ENCODE peak calls at places on chromosomes 12 and 14, in nine cellular contexts. One of them, this sample, is unnamed.

GRCh38 chr12:11746024-11746771 is 96.7 kb downstream of the ETV6 start:
- DNase-seq in esophagus muscularis mucosa: no peak
- DNase-seq in stomach: no peak
- DNase-seq in K562: peak
- DNase-seq in body of pancreas: no peak
- DNase-seq in A549: peak
- DNase-seq in adrenal gland: no peak
- DNase-seq in suprapubic skin: no peak
- DNase-seq in tibial nerve: no peak
- DNase-seq in this sample: no peak

GRCh38 chr12:80539029-80539428 is 95.0 kb downstream of the PTPRQ start:
- DNase-seq in stomach: no peak
- DNase-seq in K562: no peak
- DNase-seq in body of pancreas: no peak
- DNase-seq in suprapubic skin: no peak
- DNase-seq in adrenal gland: no peak
- DNase-seq in A549: no peak
- DNase-seq in tibial nerve: no peak
- DNase-seq in esophagus muscularis mucosa: no peak
- DNase-seq in this sample: no peak

GRCh38 chr12:51997156-51997555 is 9.6 kb upstream of the TAMALIN start:
- DNase-seq in tibial nerve: no peak
- DNase-seq in adrenal gland: no peak
- DNase-seq in suprapubic skin: no peak
- DNase-seq in body of pancreas: no peak
- DNase-seq in esophagus muscularis mucosa: no peak
- DNase-seq in K562: no peak
- DNase-seq in A549: no peak
- DNase-seq in stomach: no peak
- DNase-seq in this sample: no peak

GRCh38 chr14:78245238-78245637 is 75.1 kb downstream of the NRXN3 start:
- DNase-seq in esophagus muscularis mucosa: no peak
- DNase-seq in A549: no peak
- DNase-seq in K562: no peak
- DNase-seq in adrenal gland: no peak
- DNase-seq in stomach: peak
- DNase-seq in tibial nerve: no peak
- DNase-seq in suprapubic skin: no peak
- DNase-seq in body of pancreas: no peak
- DNase-seq in this sample: no peak

GRCh38 chr12:68237523-68238070 is 12.0 kb upstream of the IL26 start:
- DNase-seq in suprapubic skin: no peak
- DNase-seq in body of pancreas: no peak
- DNase-seq in esophagus muscularis mucosa: no peak
- DNase-seq in tibial nerve: no peak
- DNase-seq in adrenal gland: no peak
- DNase-seq in K562: no peak
- DNase-seq in A549: no peak
- DNase-seq in stomach: no peak
- DNase-seq in this sample: no peak

GRCh38 chr12:92365333-92365732 is 219.7 kb upstream of the BTG1 start:
- DNase-seq in suprapubic skin: no peak
- DNase-seq in K562: no peak
- DNase-seq in tibial nerve: no peak
- DNase-seq in A549: no peak
- DNase-seq in adrenal gland: no peak
- DNase-seq in esophagus muscularis mucosa: no peak
- DNase-seq in stomach: no peak
- DNase-seq in body of pancreas: no peak
- DNase-seq in this sample: no peak

GRCh38 chr14:102588821-102589220 is 3.6 kb upstream of the RCOR1 start:
- DNase-seq in body of pancreas: no peak
- DNase-seq in tibial nerve: no peak
- DNase-seq in K562: no peak
- DNase-seq in adrenal gland: no peak
- DNase-seq in esophagus muscularis mucosa: no peak
- DNase-seq in suprapubic skin: no peak
- DNase-seq in A549: no peak
- DNase-seq in stomach: no peak
- DNase-seq in this sample: no peak

GRCh38 chr12:132540436-132540835 is 50.5 kb downstream of the FBRSL1 start:
- DNase-seq in K562: no peak
- DNase-seq in tibial nerve: no peak
- DNase-seq in stomach: no peak
- DNase-seq in adrenal gland: no peak
- DNase-seq in suprapubic skin: no peak
- DNase-seq in esophagus muscularis mucosa: no peak
- DNase-seq in body of pancreas: no peak
- DNase-seq in A549: no peak
- DNase-seq in this sample: no peak

GRCh38 chr14:31969841-31970240 is 107.3 kb upstream of the ARHGAP5 start:
- DNase-seq in suprapubic skin: no peak
- DNase-seq in adrenal gland: no peak
- DNase-seq in stomach: no peak
- DNase-seq in body of pancreas: no peak
- DNase-seq in tibial nerve: no peak
- DNase-seq in K562: no peak
- DNase-seq in A549: no peak
- DNase-seq in esophagus muscularis mucosa: no peak
- DNase-seq in this sample: no peak

GRCh38 chr12:85275359-85275758 is 4.7 kb upstream of the ALX1 start:
- DNase-seq in adrenal gland: no peak
- DNase-seq in K562: no peak
- DNase-seq in body of pancreas: no peak
- DNase-seq in suprapubic skin: no peak
- DNase-seq in esophagus muscularis mucosa: no peak
- DNase-seq in stomach: no peak
- DNase-seq in A549: peak
- DNase-seq in tibial nerve: no peak
- DNase-seq in this sample: no peak

GRCh38 chr12:127107744-127108143 is 1159.2 kb upstream of the TMEM132C start:
- DNase-seq in stomach: no peak
- DNase-seq in esophagus muscularis mucosa: no peak
- DNase-seq in suprapubic skin: no peak
- DNase-seq in A549: no peak
- DNase-seq in adrenal gland: no peak
- DNase-seq in K562: no peak
- DNase-seq in tibial nerve: no peak
- DNase-seq in body of pancreas: no peak
- DNase-seq in this sample: no peak

GRCh38 chr12:55713721-55714120 is 2.1 kb upstream of the BLOC1S1 start:
- DNase-seq in adrenal gland: no peak
- DNase-seq in stomach: no peak
- DNase-seq in body of pancreas: no peak
- DNase-seq in A549: peak
- DNase-seq in tibial nerve: no peak
- DNase-seq in suprapubic skin: no peak
- DNase-seq in esophagus muscularis mucosa: no peak
- DNase-seq in K562: no peak
- DNase-seq in this sample: no peak

GRCh38 chr12:119528241-119528640 is 65.3 kb upstream of the TMEM233 start:
- DNase-seq in adrenal gland: no peak
- DNase-seq in esophagus muscularis mucosa: no peak
- DNase-seq in tibial nerve: no peak
- DNase-seq in suprapubic skin: no peak
- DNase-seq in stomach: no peak
- DNase-seq in body of pancreas: no peak
- DNase-seq in A549: peak
- DNase-seq in K562: peak
- DNase-seq in this sample: no peak

GRCh38 chr12:44247588-44247987 is 411.7 kb downstream of the TMEM117 start:
- DNase-seq in K562: no peak
- DNase-seq in A549: peak
- DNase-seq in body of pancreas: no peak
- DNase-seq in tibial nerve: no peak
- DNase-seq in suprapubic skin: no peak
- DNase-seq in esophagus muscularis mucosa: no peak
- DNase-seq in stomach: no peak
- DNase-seq in adrenal gland: no peak
- DNase-seq in this sample: no peak

GRCh38 chr12:85057370-85057963 is 21.3 kb downstream of the LRRIQ1 start:
- DNase-seq in stomach: no peak
- DNase-seq in A549: peak
- DNase-seq in K562: peak
- DNase-seq in suprapubic skin: no peak
- DNase-seq in body of pancreas: peak
- DNase-seq in esophagus muscularis mucosa: no peak
- DNase-seq in tibial nerve: peak
- DNase-seq in adrenal gland: no peak
- DNase-seq in this sample: no peak

DNA sequence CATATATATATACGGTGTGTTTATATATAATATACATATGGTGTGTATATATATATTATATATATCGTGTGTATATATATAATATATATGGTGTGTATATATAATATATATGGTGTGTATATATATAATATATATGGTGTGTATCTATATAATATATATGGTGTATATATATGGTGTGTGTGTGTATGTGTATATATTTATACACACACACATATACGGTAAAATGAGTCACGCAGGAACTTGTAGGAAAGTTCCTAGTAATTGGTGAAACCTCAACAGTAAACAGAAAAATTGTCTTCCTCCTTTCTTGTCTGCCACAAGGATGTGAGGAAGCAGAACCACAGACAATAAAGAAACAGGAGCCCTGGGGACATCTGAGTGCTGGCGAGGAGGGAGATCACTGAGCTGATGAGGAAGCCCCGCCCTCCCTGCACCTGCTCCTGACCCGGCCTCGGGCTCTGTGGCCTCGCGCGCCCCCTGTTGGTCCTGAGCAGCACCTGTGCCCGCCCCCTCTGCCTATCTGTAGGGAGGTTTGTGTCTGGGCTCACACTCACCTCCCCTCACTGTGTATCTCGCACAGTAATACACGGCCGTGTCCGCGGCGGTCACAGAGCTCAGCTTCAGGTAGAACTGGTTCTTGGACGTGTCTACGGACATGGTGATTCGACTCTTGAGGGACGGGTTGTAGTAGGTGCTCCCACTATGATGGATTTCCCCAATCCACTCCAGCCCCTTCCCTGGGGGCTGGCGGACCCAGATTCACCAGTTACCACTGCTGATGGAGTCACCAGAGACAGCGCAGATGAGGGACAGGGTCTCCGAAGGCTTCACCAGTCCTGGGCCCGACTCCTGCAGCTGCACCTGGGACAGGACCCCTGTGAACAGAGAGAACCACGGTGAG is 1079.4 kb downstream of the TMEM121 start:
- DNase-seq in adrenal gland: no peak
- DNase-seq in A549: peak
- DNase-seq in suprapubic skin: no peak
- DNase-seq in stomach: peak
- DNase-seq in tibial nerve: no peak
- DNase-seq in body of pancreas: peak
- DNase-seq in K562: peak
- DNase-seq in esophagus muscularis mucosa: peak
- DNase-seq in this sample: no peak
- TF ChIP-seq CTCF in adrenal gland: no peak
- TF ChIP-seq CTCF in A549: no peak
- TF ChIP-seq CTCF in suprapubic skin: no peak
- TF ChIP-seq CTCF in stomach: no peak
- TF ChIP-seq CTCF in tibial nerve: no peak
- TF ChIP-seq CTCF in body of pancreas: peak
- TF ChIP-seq CTCF in K562: peak
- TF ChIP-seq CTCF in esophagus muscularis mucosa: no peak
- TF ChIP-seq CTCF in this sample: peak

DNA sequence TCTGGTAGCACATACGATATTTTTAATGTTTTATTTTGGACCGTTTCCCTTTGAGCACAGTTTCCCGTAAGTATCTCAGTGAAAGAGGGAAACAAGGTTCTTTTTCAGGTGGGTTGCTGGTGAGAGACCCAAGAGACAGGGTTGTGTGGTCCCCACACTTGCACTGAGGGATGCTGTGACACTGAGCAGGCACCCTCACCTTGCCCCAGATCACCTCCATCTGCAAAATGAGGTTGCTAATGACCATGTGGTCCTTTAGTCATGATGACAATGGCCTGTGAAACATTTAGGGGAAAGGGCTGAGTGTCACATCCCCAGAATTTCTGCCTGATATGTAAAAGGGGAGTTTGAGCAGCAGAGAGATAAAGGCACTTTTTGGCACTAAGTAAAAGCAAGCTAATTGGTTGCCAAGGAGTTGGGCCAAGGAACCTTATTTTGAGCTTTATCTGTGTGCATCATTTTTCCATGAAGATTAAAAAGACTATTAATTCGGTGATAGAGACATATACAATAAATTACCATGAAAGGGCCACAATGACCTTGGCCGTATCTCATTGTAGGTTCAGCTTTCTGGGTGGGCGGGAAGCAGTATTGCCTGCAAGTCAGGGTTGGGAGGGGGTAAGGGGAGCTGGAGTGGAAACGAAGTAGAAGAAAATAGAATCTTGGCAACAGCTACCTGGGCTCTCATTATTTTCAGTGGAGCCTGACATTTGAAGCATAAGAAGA is 4.5 kb downstream of the CCND2 start:
- DNase-seq in body of pancreas: no peak
- DNase-seq in A549: no peak
- DNase-seq in suprapubic skin: no peak
- DNase-seq in adrenal gland: no peak
- DNase-seq in tibial nerve: no peak
- DNase-seq in esophagus muscularis mucosa: peak
- DNase-seq in K562: no peak
- DNase-seq in stomach: no peak
- DNase-seq in this sample: no peak
- TF ChIP-seq POLR2A in body of pancreas: no peak
- TF ChIP-seq POLR2A in A549: no peak
- TF ChIP-seq POLR2A in suprapubic skin: no peak
- TF ChIP-seq POLR2A in adrenal gland: peak
- TF ChIP-seq POLR2A in tibial nerve: no peak
- TF ChIP-seq POLR2A in esophagus muscularis mucosa: no peak
- TF ChIP-seq POLR2A in K562: no peak
- TF ChIP-seq POLR2A in stomach: no peak
- TF ChIP-seq POLR2A in this sample: no peak

GRCh38 chr14:67695394-67695949 is at the start of gene RDH11:
- DNase-seq in stomach: peak
- DNase-seq in adrenal gland: peak
- DNase-seq in tibial nerve: peak
- DNase-seq in K562: peak
- DNase-seq in A549: peak
- DNase-seq in body of pancreas: peak
- DNase-seq in esophagus muscularis mucosa: peak
- DNase-seq in suprapubic skin: peak
- DNase-seq in this sample: peak
- TF ChIP-seq CTCF in stomach: peak
- TF ChIP-seq CTCF in adrenal gland: no peak
- TF ChIP-seq CTCF in tibial nerve: no peak
- TF ChIP-seq CTCF in K562: no peak
- TF ChIP-seq CTCF in A549: no peak
- TF ChIP-seq CTCF in body of pancreas: no peak
- TF ChIP-seq CTCF in esophagus muscularis mucosa: no peak
- TF ChIP-seq CTCF in suprapubic skin: no peak
- TF ChIP-seq CTCF in this sample: no peak

DNA sequence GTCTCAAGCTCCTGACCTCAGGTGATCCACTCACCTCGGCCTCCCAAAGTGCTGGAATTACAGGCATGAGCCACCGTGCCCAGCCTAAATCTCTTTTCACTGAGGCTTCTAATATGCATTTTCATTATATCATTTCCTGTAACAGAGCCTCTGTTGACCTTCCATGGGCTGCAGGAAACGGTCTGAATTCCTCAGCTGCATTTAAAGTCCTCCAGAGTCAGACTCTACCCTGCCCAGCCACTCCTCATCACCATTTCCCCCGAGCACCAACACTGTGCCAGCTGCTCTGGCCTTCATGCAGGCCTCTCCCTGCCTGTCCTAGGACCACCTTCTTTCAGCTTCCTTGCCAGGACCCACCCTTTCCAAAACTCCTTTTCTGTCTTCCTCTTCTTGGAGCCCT is 9.8 kb upstream of the NFKBIA start:
- DNase-seq in tibial nerve: no peak
- DNase-seq in adrenal gland: no peak
- DNase-seq in suprapubic skin: no peak
- DNase-seq in body of pancreas: no peak
- DNase-seq in esophagus muscularis mucosa: no peak
- DNase-seq in K562: no peak
- DNase-seq in A549: no peak
- DNase-seq in stomach: no peak
- DNase-seq in this sample: no peak
- TF ChIP-seq POLR2A in tibial nerve: no peak
- TF ChIP-seq POLR2A in adrenal gland: no peak
- TF ChIP-seq POLR2A in suprapubic skin: no peak
- TF ChIP-seq POLR2A in body of pancreas: no peak
- TF ChIP-seq POLR2A in esophagus muscularis mucosa: no peak
- TF ChIP-seq POLR2A in K562: no peak
- TF ChIP-seq POLR2A in A549: no peak
- TF ChIP-seq POLR2A in stomach: no peak
- TF ChIP-seq POLR2A in this sample: no peak

This sample was measured in right lobe of liver.